ENCODE peak calls at places on chromosome 10, in seven cellular contexts. One of them, this sample, is unnamed.

GRCh38 chr10:4073912-4074311 is 288.9 kb upstream of the KLF6 start:
- DNase-seq in neural progenitor cell: no peak
- DNase-seq in kidney epithelial cell: peak; percentile 7
- DNase-seq in left lung: no peak
- DNase-seq in activated CD8-positive, alpha-beta T cell treated with anti-CD3 and anti-CD28 coated beads for 36 hours: no peak
- DNase-seq in glutamatergic neuron: no peak
- DNase-seq in MM.1S: no peak
- DNase-seq in this sample: no peak

GRCh38 chr10:121449457-121450045 is 148.7 kb downstream of the FGFR2 start:
- DNase-seq in left lung: no peak
- DNase-seq in MM.1S: no peak
- DNase-seq in glutamatergic neuron: no peak
- DNase-seq in activated CD8-positive, alpha-beta T cell treated with anti-CD3 and anti-CD28 coated beads for 36 hours: no peak
- DNase-seq in neural progenitor cell: no peak
- DNase-seq in kidney epithelial cell: no peak
- DNase-seq in this sample: no peak

GRCh38 chr10:46538155-46538554 is 18.3 kb downstream of the GPRIN2 start:
- DNase-seq in left lung: no peak
- DNase-seq in glutamatergic neuron: no peak
- DNase-seq in kidney epithelial cell: no peak
- DNase-seq in activated CD8-positive, alpha-beta T cell treated with anti-CD3 and anti-CD28 coated beads for 36 hours: no peak
- DNase-seq in neural progenitor cell: no peak
- DNase-seq in MM.1S: no peak
- DNase-seq in this sample: no peak

GRCh38 chr10:7513455-7513854 is 102.6 kb upstream of the SFMBT2 start:
- DNase-seq in glutamatergic neuron: no peak
- DNase-seq in MM.1S: no peak
- DNase-seq in left lung: no peak
- DNase-seq in activated CD8-positive, alpha-beta T cell treated with anti-CD3 and anti-CD28 coated beads for 36 hours: no peak
- DNase-seq in neural progenitor cell: no peak
- DNase-seq in kidney epithelial cell: no peak
- DNase-seq in this sample: no peak

GRCh38 chr10:131746241-131746711 is 154.5 kb upstream of the PPP2R2D start:
- DNase-seq in activated CD8-positive, alpha-beta T cell treated with anti-CD3 and anti-CD28 coated beads for 36 hours: no peak
- DNase-seq in glutamatergic neuron: peak; percentile 15
- DNase-seq in kidney epithelial cell: no peak
- DNase-seq in neural progenitor cell: no peak
- DNase-seq in MM.1S: no peak
- DNase-seq in left lung: no peak
- DNase-seq in this sample: no peak

GRCh38 chr10:95964786-95965185 is 57.0 kb downstream of the CC2D2B start:
- DNase-seq in glutamatergic neuron: no peak
- DNase-seq in MM.1S: no peak
- DNase-seq in left lung: no peak
- DNase-seq in activated CD8-positive, alpha-beta T cell treated with anti-CD3 and anti-CD28 coated beads for 36 hours: no peak
- DNase-seq in neural progenitor cell: no peak
- DNase-seq in kidney epithelial cell: no peak
- DNase-seq in this sample: no peak

GRCh38 chr10:95211606-95212279 is 17.7 kb downstream of the ACSM6 start:
- DNase-seq in glutamatergic neuron: no peak
- DNase-seq in neural progenitor cell: no peak
- DNase-seq in kidney epithelial cell: no peak
- DNase-seq in left lung: no peak
- DNase-seq in activated CD8-positive, alpha-beta T cell treated with anti-CD3 and anti-CD28 coated beads for 36 hours: no peak
- DNase-seq in MM.1S: no peak
- DNase-seq in this sample: no peak

GRCh38 chr10:88150338-88150737 is 286.9 kb downstream of the PTEN start:
- DNase-seq in MM.1S: no peak
- DNase-seq in activated CD8-positive, alpha-beta T cell treated with anti-CD3 and anti-CD28 coated beads for 36 hours: no peak
- DNase-seq in kidney epithelial cell: no peak
- DNase-seq in left lung: no peak
- DNase-seq in glutamatergic neuron: no peak
- DNase-seq in neural progenitor cell: no peak
- DNase-seq in this sample: no peak

GRCh38 chr10:35398355-35398754 is 62.0 kb downstream of the CCNY start:
- DNase-seq in MM.1S: no peak
- DNase-seq in activated CD8-positive, alpha-beta T cell treated with anti-CD3 and anti-CD28 coated beads for 36 hours: no peak
- DNase-seq in neural progenitor cell: no peak
- DNase-seq in left lung: no peak
- DNase-seq in glutamatergic neuron: no peak
- DNase-seq in kidney epithelial cell: no peak
- DNase-seq in this sample: no peak

GRCh38 chr10:42898037-42898960 is 115.7 kb downstream of the BMS1 start:
- DNase-seq in MM.1S: no peak
- DNase-seq in glutamatergic neuron: no peak
- DNase-seq in activated CD8-positive, alpha-beta T cell treated with anti-CD3 and anti-CD28 coated beads for 36 hours: no peak
- DNase-seq in neural progenitor cell: no peak
- DNase-seq in kidney epithelial cell: no peak
- DNase-seq in left lung: no peak
- DNase-seq in this sample: no peak

GRCh38 chr10:98423691-98424120 is 8.7 kb upstream of the PYROXD2 start:
- DNase-seq in neural progenitor cell: peak; percentile 53
- DNase-seq in activated CD8-positive, alpha-beta T cell treated with anti-CD3 and anti-CD28 coated beads for 36 hours: no peak
- DNase-seq in MM.1S: peak; percentile 18
- DNase-seq in kidney epithelial cell: no peak
- DNase-seq in glutamatergic neuron: peak; percentile 61
- DNase-seq in left lung: no peak
- DNase-seq in this sample: no peak

GRCh38 chr10:35195361-35196306 is 69.0 kb downstream of the CREM start:
- DNase-seq in kidney epithelial cell: peak; percentile 92
- DNase-seq in MM.1S: peak; percentile 84
- DNase-seq in left lung: no peak
- DNase-seq in neural progenitor cell: peak; percentile 81
- DNase-seq in activated CD8-positive, alpha-beta T cell treated with anti-CD3 and anti-CD28 coated beads for 36 hours: peak; percentile 93
- DNase-seq in glutamatergic neuron: no peak
- DNase-seq in this sample: peak; percentile 66

GRCh38 chr10:69721690-69722310 is 79.9 kb upstream of the COL13A1 start:
- DNase-seq in MM.1S: no peak
- DNase-seq in glutamatergic neuron: no peak
- DNase-seq in activated CD8-positive, alpha-beta T cell treated with anti-CD3 and anti-CD28 coated beads for 36 hours: no peak
- DNase-seq in left lung: no peak
- DNase-seq in kidney epithelial cell: no peak
- DNase-seq in neural progenitor cell: peak; percentile 39
- DNase-seq in this sample: no peak

GRCh38 chr10:132545659-132546367 is 8.2 kb downstream of the INPP5A start:
- DNase-seq in left lung: no peak
- DNase-seq in MM.1S: no peak
- DNase-seq in activated CD8-positive, alpha-beta T cell treated with anti-CD3 and anti-CD28 coated beads for 36 hours: no peak
- DNase-seq in glutamatergic neuron: no peak
- DNase-seq in neural progenitor cell: no peak
- DNase-seq in kidney epithelial cell: no peak
- DNase-seq in this sample: no peak

GRCh38 chr10:112964482-112964881 is 14.4 kb downstream of the TCF7L2 start:
- DNase-seq in kidney epithelial cell: no peak
- DNase-seq in glutamatergic neuron: no peak
- DNase-seq in activated CD8-positive, alpha-beta T cell treated with anti-CD3 and anti-CD28 coated beads for 36 hours: no peak
- DNase-seq in neural progenitor cell: no peak
- DNase-seq in left lung: no peak
- DNase-seq in MM.1S: no peak
- DNase-seq in this sample: no peak

GRCh38 chr10:76050291-76050625 is 618.8 kb downstream of the LRMDA start:
- DNase-seq in activated CD8-positive, alpha-beta T cell treated with anti-CD3 and anti-CD28 coated beads for 36 hours: no peak
- DNase-seq in kidney epithelial cell: no peak
- DNase-seq in left lung: no peak
- DNase-seq in MM.1S: no peak
- DNase-seq in neural progenitor cell: no peak
- DNase-seq in glutamatergic neuron: no peak
- DNase-seq in this sample: no peak

GRCh38 chr10:125158528-125159485 is 1.6 kb downstream of the CTBP2 start:
- DNase-seq in MM.1S: no peak
- DNase-seq in activated CD8-positive, alpha-beta T cell treated with anti-CD3 and anti-CD28 coated beads for 36 hours: no peak
- DNase-seq in left lung: peak; percentile 91
- DNase-seq in glutamatergic neuron: no peak
- DNase-seq in neural progenitor cell: peak; percentile 55
- DNase-seq in kidney epithelial cell: no peak
- DNase-seq in this sample: peak; percentile 77

GRCh38 chr10:130434446-130435385 is 298.5 kb downstream of the GLRX3 start:
- DNase-seq in neural progenitor cell: no peak
- DNase-seq in activated CD8-positive, alpha-beta T cell treated with anti-CD3 and anti-CD28 coated beads for 36 hours: no peak
- DNase-seq in MM.1S: peak; percentile 24
- DNase-seq in kidney epithelial cell: no peak
- DNase-seq in glutamatergic neuron: no peak
- DNase-seq in left lung: no peak
- DNase-seq in this sample: no peak

GRCh38 chr10:122142652-122143237 is 128.4 kb upstream of the BTBD16 start:
- DNase-seq in neural progenitor cell: peak; percentile 67
- DNase-seq in kidney epithelial cell: no peak
- DNase-seq in MM.1S: no peak
- DNase-seq in glutamatergic neuron: peak; percentile 81
- DNase-seq in left lung: no peak
- DNase-seq in activated CD8-positive, alpha-beta T cell treated with anti-CD3 and anti-CD28 coated beads for 36 hours: peak; percentile 32
- DNase-seq in this sample: peak; percentile 61

GRCh38 chr10:131805696-131806095 is 95.1 kb upstream of the PPP2R2D start:
- DNase-seq in neural progenitor cell: no peak
- DNase-seq in left lung: no peak
- DNase-seq in glutamatergic neuron: no peak
- DNase-seq in activated CD8-positive, alpha-beta T cell treated with anti-CD3 and anti-CD28 coated beads for 36 hours: no peak
- DNase-seq in kidney epithelial cell: no peak
- DNase-seq in MM.1S: no peak
- DNase-seq in this sample: no peak

GRCh38 chr10:114876602-114877300 is 55.2 kb downstream of the FHIP2A start:
- DNase-seq in neural progenitor cell: peak; percentile 85
- DNase-seq in kidney epithelial cell: no peak
- DNase-seq in left lung: peak; percentile 83
- DNase-seq in activated CD8-positive, alpha-beta T cell treated with anti-CD3 and anti-CD28 coated beads for 36 hours: peak; percentile 73
- DNase-seq in MM.1S: peak; percentile 72
- DNase-seq in glutamatergic neuron: peak; percentile 86
- DNase-seq in this sample: peak; percentile 73

DNA sequence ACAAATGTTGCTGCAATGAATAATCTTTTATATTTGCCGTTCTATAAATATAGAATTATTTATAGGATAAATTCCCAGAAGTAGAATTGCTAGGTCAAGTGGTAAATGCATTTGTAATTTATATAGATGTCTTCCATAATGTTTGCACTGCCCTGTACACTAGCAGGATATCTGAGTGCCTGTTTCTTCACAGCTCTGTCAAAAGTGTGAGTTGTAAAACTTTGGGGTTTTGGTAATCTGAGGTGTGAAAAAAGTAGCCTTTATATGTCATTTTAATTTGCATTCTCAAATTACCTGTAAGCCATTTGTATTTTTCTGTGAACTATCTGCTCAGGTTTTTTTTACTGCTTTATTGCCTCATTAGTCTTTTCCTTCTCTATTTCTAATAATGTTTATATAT is 271.2 kb downstream of the NEBL start:
- DNase-seq in left lung: no peak
- DNase-seq in activated CD8-positive, alpha-beta T cell treated with anti-CD3 and anti-CD28 coated beads for 36 hours: no peak
- DNase-seq in kidney epithelial cell: no peak
- DNase-seq in glutamatergic neuron: no peak
- DNase-seq in neural progenitor cell: no peak
- DNase-seq in MM.1S: no peak
- DNase-seq in this sample: no peak
- TF ChIP-seq CTCF in left lung: no peak
- TF ChIP-seq CTCF in activated CD8-positive, alpha-beta T cell treated with anti-CD3 and anti-CD28 coated beads for 36 hours: no peak
- TF ChIP-seq CTCF in kidney epithelial cell: no peak
- TF ChIP-seq CTCF in glutamatergic neuron: no peak
- TF ChIP-seq CTCF in neural progenitor cell: no peak
- TF ChIP-seq CTCF in MM.1S: no peak
- TF ChIP-seq CTCF in this sample: no peak

GRCh38 chr10:93854985-93855384 is 38.8 kb upstream of the SLC35G1 start:
- DNase-seq in MM.1S: no peak
- DNase-seq in glutamatergic neuron: no peak
- DNase-seq in activated CD8-positive, alpha-beta T cell treated with anti-CD3 and anti-CD28 coated beads for 36 hours: no peak
- DNase-seq in neural progenitor cell: no peak
- DNase-seq in kidney epithelial cell: no peak
- DNase-seq in left lung: no peak
- DNase-seq in this sample: no peak

GRCh38 chr10:93861825-93862224 is 32.0 kb upstream of the SLC35G1 start:
- DNase-seq in neural progenitor cell: no peak
- DNase-seq in left lung: no peak
- DNase-seq in kidney epithelial cell: no peak
- DNase-seq in activated CD8-positive, alpha-beta T cell treated with anti-CD3 and anti-CD28 coated beads for 36 hours: no peak
- DNase-seq in glutamatergic neuron: no peak
- DNase-seq in MM.1S: no peak
- DNase-seq in this sample: no peak

GRCh38 chr10:93856349-93857140 is 37.2 kb upstream of the SLC35G1 start:
- DNase-seq in MM.1S: no peak
- DNase-seq in left lung: no peak
- DNase-seq in glutamatergic neuron: no peak
- DNase-seq in activated CD8-positive, alpha-beta T cell treated with anti-CD3 and anti-CD28 coated beads for 36 hours: no peak
- DNase-seq in kidney epithelial cell: no peak
- DNase-seq in neural progenitor cell: no peak
- DNase-seq in this sample: no peak

DNA sequence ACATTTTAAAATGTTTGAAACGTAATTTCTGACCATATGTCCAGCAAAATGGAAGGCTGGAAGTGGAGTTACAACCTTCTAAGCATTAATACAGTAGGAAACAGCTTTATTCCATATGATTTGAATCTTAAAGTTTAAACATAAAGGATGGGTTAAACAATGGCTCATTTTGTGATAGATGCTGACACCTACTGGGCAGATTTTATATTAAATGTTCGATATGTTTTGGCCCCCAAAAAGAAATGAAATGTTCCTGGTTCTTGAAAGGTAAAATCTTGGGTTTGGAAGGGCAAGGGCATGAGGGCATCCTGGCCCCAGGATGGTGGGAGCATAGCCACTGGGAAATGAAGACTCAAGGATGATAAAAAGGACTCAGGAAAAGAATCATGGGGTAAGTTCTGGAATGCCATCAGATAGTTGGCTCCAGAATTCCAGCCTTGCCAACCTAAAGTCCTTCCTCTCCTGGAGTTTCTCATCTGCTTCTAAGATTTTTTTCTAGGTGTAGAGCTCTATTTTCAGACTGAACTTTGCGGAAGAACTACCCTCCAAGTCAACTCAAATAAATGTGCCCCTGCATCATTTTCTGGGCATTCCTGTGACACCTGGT is 34.6 kb upstream of the SLC35G1 start:
- DNase-seq in left lung: no peak
- DNase-seq in glutamatergic neuron: no peak
- DNase-seq in MM.1S: no peak
- DNase-seq in kidney epithelial cell: no peak
- DNase-seq in neural progenitor cell: peak; percentile 11
- DNase-seq in activated CD8-positive, alpha-beta T cell treated with anti-CD3 and anti-CD28 coated beads for 36 hours: no peak
- DNase-seq in this sample: no peak
- TF ChIP-seq CTCF in left lung: peak; percentile 35
- TF ChIP-seq CTCF in glutamatergic neuron: peak; percentile 59
- TF ChIP-seq CTCF in MM.1S: peak; percentile 55
- TF ChIP-seq CTCF in kidney epithelial cell: no peak
- TF ChIP-seq CTCF in neural progenitor cell: peak; percentile 65
- TF ChIP-seq CTCF in activated CD8-positive, alpha-beta T cell treated with anti-CD3 and anti-CD28 coated beads for 36 hours: peak; percentile 51
- TF ChIP-seq CTCF in this sample: no peak

DNA sequence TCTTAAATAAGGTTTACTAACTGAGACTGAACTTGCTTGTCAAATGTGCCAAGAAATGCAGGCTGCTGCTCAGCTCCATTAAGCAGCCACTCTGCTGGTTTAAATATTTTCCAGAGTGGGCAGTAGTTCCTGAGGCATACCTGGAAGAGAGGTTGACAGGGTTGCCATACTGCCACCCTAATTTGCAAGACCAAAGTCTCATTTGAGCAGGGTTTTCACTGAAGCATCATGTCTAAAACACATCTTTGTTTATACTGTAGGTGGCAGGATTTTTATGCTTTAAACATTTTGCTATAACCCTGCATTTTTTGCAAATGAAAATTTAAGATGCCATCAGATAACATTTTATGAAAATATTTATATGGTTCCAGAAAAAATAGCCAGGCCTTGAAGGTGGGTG is 618.0 kb upstream of the LRRTM3 start:
- DNase-seq in activated CD8-positive, alpha-beta T cell treated with anti-CD3 and anti-CD28 coated beads for 36 hours: no peak
- DNase-seq in MM.1S: no peak
- DNase-seq in kidney epithelial cell: no peak
- DNase-seq in left lung: no peak
- DNase-seq in neural progenitor cell: no peak
- DNase-seq in glutamatergic neuron: no peak
- DNase-seq in this sample: no peak
- TF ChIP-seq CTCF in activated CD8-positive, alpha-beta T cell treated with anti-CD3 and anti-CD28 coated beads for 36 hours: no peak
- TF ChIP-seq CTCF in MM.1S: no peak
- TF ChIP-seq CTCF in kidney epithelial cell: no peak
- TF ChIP-seq CTCF in left lung: no peak
- TF ChIP-seq CTCF in neural progenitor cell: peak; percentile 18
- TF ChIP-seq CTCF in glutamatergic neuron: no peak
- TF ChIP-seq CTCF in this sample: no peak

GRCh38 chr10:81820418-81820817 is 54.6 kb upstream of the NRG3 start:
- DNase-seq in activated CD8-positive, alpha-beta T cell treated with anti-CD3 and anti-CD28 coated beads for 36 hours: no peak
- DNase-seq in MM.1S: peak; percentile 54
- DNase-seq in left lung: no peak
- DNase-seq in kidney epithelial cell: peak; percentile 5
- DNase-seq in neural progenitor cell: peak; percentile 57
- DNase-seq in glutamatergic neuron: no peak
- DNase-seq in this sample: no peak
- TF ChIP-seq CTCF in activated CD8-positive, alpha-beta T cell treated with anti-CD3 and anti-CD28 coated beads for 36 hours: peak; percentile 22
- TF ChIP-seq CTCF in MM.1S: peak; percentile 64
- TF ChIP-seq CTCF in left lung: no peak
- TF ChIP-seq CTCF in kidney epithelial cell: peak; percentile 71
- TF ChIP-seq CTCF in neural progenitor cell: peak; percentile 62
- TF ChIP-seq CTCF in glutamatergic neuron: no peak
- TF ChIP-seq CTCF in this sample: no peak

This sample was measured in GM20000.